ENCODE peak calls at places on chromosomes 5 and 9, in four cellular contexts. V, A, Q and Z are unnamed samples.

GRCh38 chr5:80696450-80696849 is 41.7 kb upstream of the DHFR start:
- DNase-seq in A (no peak), Q (no peak), V (no peak), Z (no peak)

GRCh38 chr5:119074419-119074818 is 3.5 kb downstream of the DMXL1 start:
- DNase-seq in Q (no peak), V (no peak), A (no peak), Z (no peak)

GRCh38 chr9:128992995-128993394 is 35.1 kb downstream of the SH3GLB2 start:
- DNase-seq in A (no peak), V (peak), Q (peak), Z (peak)

GRCh38 chr5:124948062-124948753 is 201.8 kb upstream of the ZNF608 start:
- DNase-seq in A (no peak), V (peak), Q (peak), Z (no peak)

GRCh38 chr5:7385681-7386080 is 10.3 kb upstream of the ADCY2 start:
- DNase-seq in A (no peak), V (no peak), Q (no peak), Z (no peak)

GRCh38 chr5:15807861-15808260 is 307.9 kb downstream of the FBXL7 start:
- DNase-seq in V (no peak), A (no peak), Q (peak), Z (peak)

GRCh38 chr5:78647411-78647818 is 1.2 kb downstream of the LHFPL2 start:
- DNase-seq in Q (peak), A (no peak), V (peak), Z (peak)

GRCh38 chr5:80487444-80487828 is 464 bp upstream of the FAM151B start:
- DNase-seq in A (no peak), V (no peak), Q (no peak), Z (no peak)

GRCh38 chr9:83266618-83267543 is 203.9 kb upstream of the RASEF start:
- DNase-seq in A (no peak), V (no peak), Q (peak), Z (peak)

GRCh38 chr9:31839273-31839672 is 545.2 kb upstream of the ACO1 start:
- DNase-seq in V (no peak), Q (no peak), A (no peak), Z (peak)

GRCh38 chr5:78157001-78157400 is 137.5 kb downstream of the AP3B1 start:
- DNase-seq in A (no peak), V (no peak), Q (no peak), Z (no peak)

GRCh38 chr5:71932131-71932635 is 175.1 kb upstream of the MAP1B start:
- DNase-seq in A (no peak), Q (peak), V (peak), Z (peak)

GRCh38 chr5:127863161-127863560 is 160.0 kb downstream of the CCDC192 start:
- DNase-seq in Q (no peak), V (no peak), A (no peak), Z (peak)

GRCh38 chr9:92035687-92036410 is 79.4 kb downstream of the SPTLC1 start:
- DNase-seq in V (no peak), Q (peak), A (no peak), Z (no peak)

GRCh38 chr9:613771-614347 is 227.6 kb upstream of the DMRT1 start:
- DNase-seq in A (peak), Q (peak), V (peak), Z (peak)

GRCh38 chr9:127980056-127980705 is 608 bp downstream of the EEIG1 start:
- DNase-seq in V (peak), A (no peak), Q (no peak), Z (no peak)

GRCh38 chr5:113212244-113212920 is 222.4 kb downstream of the TSSK1B start:
- DNase-seq in Q (peak), V (no peak), A (no peak), Z (peak)

GRCh38 chr9:98132158-98132557 is 13.1 kb upstream of the TRIM14 start:
- DNase-seq in Q (no peak), A (no peak), V (no peak), Z (no peak)

GRCh38 chr5:157998021-157998504 is 139.1 kb upstream of the CLINT1 start:
- DNase-seq in Q (peak), V (peak), A (no peak), Z (peak)

DNA sequence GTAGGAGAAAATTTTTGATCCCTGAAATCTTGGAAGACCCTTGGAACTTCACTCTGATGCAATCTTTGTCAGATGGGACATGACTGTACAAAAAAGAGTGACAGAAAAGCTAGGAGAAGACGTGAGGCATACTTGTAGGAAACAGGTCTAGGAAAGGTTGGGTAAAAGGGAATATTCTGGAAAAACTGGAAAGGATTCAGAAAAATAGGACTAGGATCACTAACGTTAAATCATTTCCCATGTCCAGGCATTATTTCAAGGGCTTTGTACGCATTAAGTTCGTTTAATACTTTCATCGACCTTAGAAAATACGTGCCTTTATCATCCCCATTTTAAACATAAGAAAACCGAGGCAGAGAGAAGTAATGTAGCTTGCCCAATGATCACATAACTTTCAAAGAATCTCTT is 2.9 kb downstream of the ALDH1A1 start:
- DNase-seq in Q (no peak), A (no peak), V (no peak), Z (no peak)
- H3K4me3 ChIP-seq in Q (no peak), A (no peak), V (no peak), Z (no peak)

GRCh38 chr5:180370861-180371641 is 17.9 kb upstream of the GFPT2 start:
- DNase-seq in V (no peak), A (no peak), Q (no peak), Z (no peak)
- TF ChIP-seq CTCF in V (no peak), A (no peak), Q (no peak), Z (no peak)

DNA sequence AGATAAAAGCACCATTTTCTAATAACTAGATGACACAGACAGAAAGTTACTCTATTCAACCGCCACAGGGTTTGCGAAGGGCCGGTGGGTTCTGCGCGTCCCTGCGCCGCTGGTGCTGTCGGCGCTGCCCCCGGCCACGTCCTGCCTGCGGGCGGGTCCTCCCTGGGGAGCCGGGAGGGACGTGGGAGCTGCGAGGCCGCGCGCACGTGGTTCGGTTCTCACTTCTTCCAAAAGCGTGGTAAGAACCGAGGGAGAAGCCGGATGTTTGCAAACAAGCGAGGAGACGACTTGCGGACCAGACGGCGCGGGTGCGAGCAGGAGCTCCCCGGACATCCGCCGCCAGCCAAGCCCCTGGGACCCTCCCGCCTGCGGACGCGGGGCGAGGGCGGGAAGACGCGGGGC is 12.5 kb downstream of the BTNL9 start:
- DNase-seq in V (no peak), Q (peak), A (no peak), Z (no peak)
- H3K4me3 ChIP-seq in V (peak), Q (peak), A (peak), Z (peak)

DNA sequence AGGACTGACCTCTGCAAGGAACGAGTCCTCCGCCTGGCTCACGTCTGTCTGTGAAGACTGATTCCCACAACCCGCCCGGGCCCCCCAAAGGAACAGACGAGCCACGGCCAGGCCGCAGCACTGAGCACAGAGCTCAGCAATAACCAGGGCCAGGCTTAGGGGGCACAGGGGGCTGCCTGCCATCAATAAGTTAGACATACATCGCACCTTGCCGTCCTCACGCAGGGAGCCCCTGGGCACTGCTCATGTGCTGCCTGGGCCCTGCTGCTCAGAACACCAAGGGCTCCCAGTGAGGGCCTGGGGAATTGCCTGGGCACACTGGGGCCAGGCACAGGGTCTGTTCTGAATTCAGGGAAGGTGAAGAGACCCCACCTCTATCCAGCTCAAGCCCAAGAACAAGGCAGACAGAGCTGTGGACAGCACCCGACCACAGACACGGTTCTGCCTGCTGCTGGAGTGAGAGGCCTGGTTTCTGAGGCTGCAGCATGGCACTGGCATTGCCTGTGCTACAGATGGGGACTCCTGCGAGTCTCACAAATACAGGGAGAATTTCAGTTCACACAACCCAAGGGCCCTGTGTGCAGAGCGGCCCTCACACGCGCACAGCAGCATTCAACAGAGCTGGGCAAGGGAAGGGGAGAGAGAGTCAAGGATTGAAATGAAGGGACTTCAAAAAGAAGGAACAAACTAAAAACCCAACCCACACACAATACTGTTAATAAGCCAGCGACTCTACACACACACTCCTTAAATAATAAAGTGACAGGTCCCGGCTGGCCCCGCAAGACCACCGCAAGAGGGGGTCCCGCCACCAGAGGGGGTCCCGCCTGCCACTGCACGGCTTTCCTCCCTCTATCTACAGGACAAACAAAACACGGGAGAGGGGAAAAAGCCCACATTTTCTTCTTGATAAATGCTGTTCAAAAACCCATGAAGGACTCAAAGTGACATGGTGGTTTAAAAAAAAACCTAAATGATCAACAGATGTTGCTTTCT is 32.0 kb downstream of the PRRT1B start:
- DNase-seq in Q (no peak), V (no peak), A (no peak), Z (no peak)
- TF ChIP-seq CTCF in Q (no peak), V (no peak), A (no peak), Z (no peak)